ENCODE peak calls at places on chromosomes 11 and 22, in ten cellular contexts. F, C, J, T, I, D, Q, Y, N and P are unnamed samples.
A peak's percentile ranks its signal among the peaks of the same experiment; 100 is the strongest.

GRCh38 chr11:78039919-78040671 is 17.0 kb upstream of the KCTD14 start:
- DNase-seq in Y (peak; percentile 91), J (no peak), T (peak; percentile 90), Q (peak; percentile 73), C (no peak), D (peak; percentile 37), N (peak; percentile 49), F (peak; percentile 85), I (no peak), P (peak; percentile 18)

GRCh38 chr22:29555065-29555644 is 1.6 kb upstream of the THOC5 start:
- DNase-seq in J (no peak), Y (no peak), I (no peak), N (no peak), F (peak; percentile 33), Q (no peak), D (no peak), C (no peak), T (peak; percentile 14), P (no peak)

GRCh38 chr22:32389685-32390084 is 22.4 kb downstream of the RTCB start:
- DNase-seq in T (peak; percentile 38), D (no peak), F (peak; percentile 45), C (no peak), Q (no peak), Y (peak; percentile 28), I (no peak), J (no peak), N (peak; percentile 19), P (peak; percentile 50)

GRCh38 chr22:19289475-19290161 is 1.9 kb downstream of the CLTCL1 start:
- DNase-seq in J (no peak), I (no peak), N (peak; percentile 16), T (peak; percentile 57), F (peak; percentile 70), Y (peak; percentile 79), C (no peak), Q (no peak), D (no peak), P (no peak)

GRCh38 chr22:31647516-31647915 is 14.5 kb downstream of the PISD start:
- DNase-seq in I (no peak), D (no peak), J (no peak), N (no peak), C (no peak), T (peak; percentile 90), F (peak; percentile 95), Y (peak; percentile 76), Q (no peak), P (no peak)

GRCh38 chr11:118304227-118304808 is at the start of gene CD3E:
- DNase-seq in F (no peak), T (no peak), C (no peak), D (no peak), N (peak; percentile 68), I (no peak), Q (peak; percentile 46), Y (no peak), J (peak; percentile 70), P (no peak)

GRCh38 chr22:27730649-27731433 is 70.7 kb downstream of the MN1 start:
- DNase-seq in I (no peak), D (no peak), J (no peak), F (no peak), Q (no peak), N (no peak), C (no peak), T (no peak), Y (no peak), P (no peak)

GRCh38 chr11:11611381-11611780 is 10.4 kb downstream of the GALNT18 start:
- DNase-seq in D (no peak), J (no peak), N (no peak), F (no peak), Q (no peak), I (no peak), Y (no peak), T (no peak), C (no peak), P (no peak)

GRCh38 chr11:125300791-125301218 is 136.3 kb downstream of the PKNOX2 start:
- DNase-seq in Y (peak; percentile 91), J (no peak), N (no peak), F (peak; percentile 80), Q (no peak), I (no peak), T (peak; percentile 89), D (no peak), C (no peak), P (no peak)

GRCh38 chr22:45083659-45084305 is 74.0 kb upstream of the PHF21B start:
- DNase-seq in Q (no peak), D (no peak), N (peak; percentile 11), Y (peak; percentile 17), T (peak; percentile 34), J (no peak), I (no peak), F (peak; percentile 90), C (no peak), P (no peak)

GRCh38 chr11:88377151-88377550 is 39.6 kb upstream of the CTSC start:
- DNase-seq in Q (no peak), F (peak; percentile 28), T (no peak), Y (no peak), J (no peak), I (no peak), D (no peak), C (no peak), N (no peak), P (no peak)